ENCODE peak calls at places on chromosomes 5 and 9, in nine cellular contexts. L, D, I, U, O, S, B, C and J are unnamed samples. For H3K4me1, the result is how much of the 10 kb centered on the place peaks cover.

GRCh38 chr5:14713476-14714384 is 49.2 kb downstream of the OTULIN start:
- DNase-seq in L (no peak), D (no peak), I (no peak), U (no peak), O (no peak), S (no peak), B (no peak), C (no peak), J (no peak)

GRCh38 chr5:61933787-61934626 is 372.0 kb upstream of the KIF2A start:
- DNase-seq in L (peak), D (peak), I (peak), U (peak), O (no peak), S (peak), B (no peak), C (peak), J (no peak)

GRCh38 chr5:171520300-171521170 is 101.1 kb downstream of the FGF18 start:
- DNase-seq in L (peak), D (no peak), I (no peak), U (no peak), O (no peak), S (no peak), B (no peak), C (no peak), J (no peak)

GRCh38 chr5:159902444-159903121 is 13.7 kb upstream of the ADRA1B start:
- DNase-seq in L (no peak), D (peak), I (no peak), U (no peak), O (no peak), S (no peak), B (no peak), C (no peak), J (no peak)

GRCh38 chr9:17837931-17838330 is 259.1 kb downstream of the SH3GL2 start:
- DNase-seq in L (no peak), D (no peak), I (peak), U (no peak), O (no peak), S (no peak), B (no peak), C (no peak), J (no peak)

GRCh38 chr9:116096853-116097252 is 56.7 kb upstream of the PAPPA start:
- DNase-seq in L (no peak), D (no peak), I (no peak), U (no peak), O (no peak), S (no peak), B (no peak), C (no peak), J (no peak)

GRCh38 chr5:16726538-16726946 is 109.7 kb upstream of the RETREG1 start:
- DNase-seq in L (no peak), D (no peak), I (no peak), U (no peak), O (no peak), S (no peak), B (no peak), C (no peak), J (no peak)

GRCh38 chr5:79074641-79075040 is 5.1 kb downstream of the BHMT2 start:
- DNase-seq in L (no peak), D (no peak), I (peak), U (no peak), O (no peak), S (no peak), B (no peak), C (no peak), J (no peak)

GRCh38 chr5:176542596-176543427 is 5.6 kb upstream of the RNF44 start:
- DNase-seq in L (no peak), D (no peak), I (no peak), U (no peak), O (no peak), S (peak), B (no peak), C (no peak), J (no peak)

GRCh38 chr9:129203556-129203909 is 25.5 kb upstream of the IER5L start:
- DNase-seq in L (no peak), D (no peak), I (no peak), U (no peak), O (no peak), S (no peak), B (no peak), C (no peak), J (no peak)

GRCh38 chr9:33040792-33041458 is 15.9 kb downstream of the DNAJA1 start:
- DNase-seq in L (no peak), D (no peak), I (no peak), U (no peak), O (no peak), S (no peak), B (no peak), C (no peak), J (no peak)

GRCh38 chr5:66967102-66967501 is 229.5 kb downstream of the CD180 start:
- DNase-seq in L (no peak), D (no peak), I (no peak), U (no peak), O (no peak), S (no peak), B (no peak), C (no peak), J (no peak)

GRCh38 chr9:81499021-81499454 is 190.3 kb downstream of the TLE1 start:
- DNase-seq in L (no peak), D (no peak), I (no peak), U (peak), O (no peak), S (no peak), B (peak), C (no peak), J (no peak)

GRCh38 chr5:115068239-115069086 is 101.2 kb downstream of the TRIM36 start:
- DNase-seq in L (no peak), D (no peak), I (peak), U (no peak), O (no peak), S (no peak), B (no peak), C (no peak), J (peak)

GRCh38 chr9:19922476-19923118 is 133.8 kb upstream of the SLC24A2 start:
- DNase-seq in L (no peak), D (peak), I (peak), U (no peak), O (no peak), S (no peak), B (no peak), C (no peak), J (no peak)

GRCh38 chr5:125776656-125777055 is 646.6 kb upstream of the GRAMD2B start:
- DNase-seq in L (no peak), D (no peak), I (no peak), U (no peak), O (no peak), S (no peak), B (no peak), C (no peak), J (no peak)

GRCh38 chr9:129716091-129716490 is 36.8 kb downstream of the PTGES start:
- DNase-seq in L (no peak), D (no peak), I (no peak), U (no peak), O (no peak), S (no peak), B (no peak), C (no peak), J (no peak)

GRCh38 chr5:2569774-2570542 is 181.5 kb downstream of the IRX2 start:
- DNase-seq in L (no peak), D (no peak), I (no peak), U (no peak), O (no peak), S (no peak), B (no peak), C (no peak), J (peak)

GRCh38 chr5:154740483-154740882 is 14.7 kb upstream of the LARP1 start:
- DNase-seq in L (peak), D (no peak), I (no peak), U (no peak), O (no peak), S (no peak), B (peak), C (peak), J (no peak)

GRCh38 chr5:151130922-151131891 is 26.4 kb downstream of the ANXA6 start:
- DNase-seq in L (peak), D (no peak), I (no peak), U (no peak), O (no peak), S (no peak), B (no peak), C (peak), J (no peak)

GRCh38 chr5:68817696-68818695 is 275.8 kb upstream of the SLC30A5 start:
- DNase-seq in L (no peak), D (no peak), I (no peak), U (no peak), O (no peak), S (no peak), B (no peak), C (no peak), J (peak)

GRCh38 chr9:120920495-120921178 is 6.0 kb downstream of the TRAF1 start:
- DNase-seq in L (no peak), D (no peak), I (no peak), U (no peak), O (no peak), S (no peak), B (no peak), C (no peak), J (no peak)

GRCh38 chr5:83331842-83332241 is 139.7 kb upstream of the VCAN start:
- DNase-seq in L (no peak), D (no peak), I (no peak), U (no peak), O (no peak), S (no peak), B (no peak), C (no peak), J (no peak)

GRCh38 chr5:165781703-165782102 is 2276.3 kb downstream of the MAT2B start:
- DNase-seq in L (no peak), D (no peak), I (no peak), U (no peak), O (no peak), S (no peak), B (no peak), C (no peak), J (no peak)

GRCh38 chr9:5002811-5003210 is 17.7 kb downstream of the JAK2 start:
- DNase-seq in L (no peak), D (no peak), I (no peak), U (no peak), O (no peak), S (no peak), B (no peak), C (no peak), J (no peak)

GRCh38 chr9:470795-471194 is 256.1 kb downstream of the DOCK8 start:
- DNase-seq in L (no peak), D (no peak), I (no peak), U (no peak), O (no peak), S (no peak), B (no peak), C (no peak), J (no peak)

GRCh38 chr9:129110740-129111142 is at the start of gene CRAT:
- DNase-seq in L (peak), D (peak), I (peak), U (peak), O (peak), S (peak), B (peak), C (peak), J (peak)

GRCh38 chr9:100099722-100100042 is 639 bp downstream of the INVS start:
- DNase-seq in L (no peak), D (no peak), I (peak), U (no peak), O (no peak), S (no peak), B (peak), C (no peak), J (no peak)

GRCh38 chr9:76371901-76372300 is 22.3 kb downstream of the RFK start:
- DNase-seq in L (no peak), D (no peak), I (no peak), U (no peak), O (no peak), S (no peak), B (no peak), C (no peak), J (no peak)
- H3K4me1 ChIP-seq in L (half or more), D (half or more), I (half or more), U (under half), O (under half), S (under half), B (under half), C (half or more), J (under half)

DNA sequence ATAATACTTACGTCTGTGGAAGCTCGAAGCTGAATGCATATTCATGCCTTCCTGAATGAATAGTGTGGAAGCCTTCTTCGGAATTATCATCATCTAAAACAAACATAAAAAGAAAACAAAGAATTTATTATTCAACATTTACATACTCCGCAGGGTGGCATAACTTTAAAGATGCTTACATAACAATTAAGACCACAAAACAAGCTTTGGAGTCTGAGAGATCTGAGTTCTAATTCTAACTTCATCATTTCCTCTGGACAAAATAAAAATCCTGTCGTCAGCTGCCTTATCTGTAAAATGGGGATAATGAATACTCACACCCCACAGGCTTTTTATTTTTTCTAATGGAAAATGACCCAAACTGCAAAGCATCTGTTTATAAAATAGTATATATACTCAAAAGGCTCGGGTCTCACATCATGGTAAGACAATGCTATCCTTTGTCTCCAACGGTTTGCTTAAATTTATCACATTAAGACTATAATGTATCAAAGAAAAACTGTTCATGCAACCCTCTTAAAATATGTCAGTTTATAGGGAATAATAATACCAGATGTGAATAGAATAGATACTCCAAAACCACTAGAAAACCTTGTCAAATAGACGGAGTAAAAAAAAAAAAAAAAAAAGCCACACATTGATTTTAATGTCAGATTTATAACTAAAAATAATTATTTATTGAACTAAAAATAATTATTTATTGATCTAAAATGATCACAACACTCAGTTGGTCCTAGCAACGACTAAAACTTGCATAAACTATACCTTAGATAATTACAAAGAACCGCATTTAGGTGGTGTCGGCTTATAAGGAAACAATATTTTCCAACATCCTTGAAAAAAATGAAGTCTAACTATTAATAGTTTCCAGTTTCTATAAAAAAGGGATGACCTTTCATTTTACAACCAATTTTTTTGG is 4.2 kb downstream of the ARRDC3 start:
- DNase-seq in L (no peak), D (no peak), I (no peak), U (no peak), O (no peak), S (no peak), B (no peak), C (no peak), J (no peak)
- TF ChIP-seq EP300 in L (no peak), D (no peak), I (no peak), U (no peak), O (no peak), S (no peak), B (no peak), C (no peak), J (no peak)

GRCh38 chr9:108671156-108671555 is 184.6 kb downstream of the ACTL7B start:
- DNase-seq in L (no peak), D (peak), I (peak), U (no peak), O (no peak), S (peak), B (no peak), C (no peak), J (no peak)
- TF ChIP-seq CTCF in L (no peak), D (peak), I (peak), U (no peak), O (peak), S (peak), B (no peak), C (no peak), J (no peak)

GRCh38 chr5:143355710-143356109 is 47.8 kb downstream of the NR3C1 start:
- DNase-seq in L (peak), D (peak), I (peak), U (peak), O (peak), S (peak), B (peak), C (peak), J (no peak)
- H3K4me1 ChIP-seq in L (under half), D (half or more), I (under half), U (half or more), O (half or more), S (under half), B (under half), C (half or more), J (half or more)

GRCh38 chr5:170000155-170000554 is 19.9 kb upstream of the INSYN2B start:
- DNase-seq in L (no peak), D (no peak), I (no peak), U (no peak), O (no peak), S (no peak), B (no peak), C (no peak), J (no peak)
- TF ChIP-seq EP300 in L (no peak), D (no peak), I (no peak), U (no peak), O (no peak), S (no peak), B (no peak), C (no peak), J (no peak)

DNA sequence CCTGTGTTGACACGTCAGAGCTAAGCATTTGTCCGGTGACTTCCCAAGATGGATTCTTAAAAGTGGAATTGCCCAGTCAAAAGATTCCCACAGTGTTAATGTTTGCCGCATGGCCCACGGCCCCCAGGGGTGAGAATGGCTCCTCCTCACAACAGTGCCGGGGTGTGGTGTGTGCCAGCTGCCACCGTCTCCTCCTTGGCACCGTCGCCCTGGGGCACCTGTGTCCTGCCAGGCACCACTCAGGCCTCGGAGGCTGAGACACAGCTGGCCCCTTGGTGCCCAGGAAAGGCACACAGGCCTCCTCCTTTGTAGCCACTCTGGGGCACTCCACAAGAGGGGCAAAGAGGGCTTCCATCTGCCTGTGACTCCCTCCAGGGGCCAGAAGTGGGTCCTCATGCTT is 4.3 kb downstream of the KCNT1 start:
- DNase-seq in L (no peak), D (no peak), I (no peak), U (no peak), O (no peak), S (no peak), B (no peak), C (no peak), J (no peak)
- TF ChIP-seq CTCF in L (no peak), D (no peak), I (no peak), U (no peak), O (no peak), S (no peak), B (no peak), C (no peak), J (no peak)

GRCh38 chr5:158770506-158770905 is 329.2 kb downstream of the EBF1 start:
- DNase-seq in L (no peak), D (peak), I (peak), U (no peak), O (no peak), S (peak), B (no peak), C (no peak), J (no peak)
- H3K4me1 ChIP-seq in L (under half), D (under half), I (under half), U (half or more), O (under half), S (under half), B (under half), C (under half), J (under half)

DNA sequence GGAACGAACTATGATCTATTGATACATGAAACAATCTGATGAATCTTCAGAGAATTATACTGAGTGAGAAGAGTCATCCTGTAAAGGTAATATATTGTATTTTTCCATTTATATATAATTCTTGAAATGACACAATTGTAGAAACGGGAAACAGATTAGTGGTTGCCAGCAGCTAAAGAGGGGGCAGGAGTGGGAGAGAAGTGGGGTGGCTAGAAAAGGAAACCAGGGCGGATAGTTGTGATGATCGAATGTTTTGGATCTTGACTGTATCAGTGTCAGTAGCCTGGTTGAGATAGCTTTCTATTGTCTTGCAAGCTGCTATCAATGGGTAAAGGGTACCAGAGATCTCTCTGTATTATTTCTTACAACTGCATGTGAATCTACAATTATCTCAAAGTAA is 17.7 kb upstream of the RAPGEF1 start:
- DNase-seq in L (no peak), D (no peak), I (no peak), U (no peak), O (no peak), S (no peak), B (no peak), C (no peak), J (no peak)
- TF ChIP-seq EP300 in L (no peak), D (no peak), I (no peak), U (no peak), O (no peak), S (no peak), B (no peak), C (no peak), J (no peak)

GRCh38 chr9:1869843-1870242 is 145.3 kb upstream of the SMARCA2 start:
- DNase-seq in L (no peak), D (peak), I (peak), U (no peak), O (no peak), S (peak), B (no peak), C (no peak), J (no peak)
- TF ChIP-seq CTCF in L (no peak), D (peak), I (peak), U (peak), O (no peak), S (peak), B (no peak), C (no peak), J (no peak)